ENCODE peak calls at places on chromosomes 1 and 21, in eight cellular contexts. C, V, Y, A, L, Q, J and O are unnamed samples.

GRCh38 chr21:29360799-29361765 is 62.4 kb downstream of the BACH1 start:
- DNase-seq in Q (no peak), C (no peak), L (peak; percentile 65), J (no peak), V (no peak), A (no peak), Y (no peak), O (no peak)

GRCh38 chr1:216464489-216464888 is 41.2 kb upstream of the USH2A start:
- DNase-seq in V (no peak), C (no peak), J (peak; percentile 88), Y (peak; percentile 95), L (no peak), Q (peak; percentile 73), A (no peak), O (no peak)

GRCh38 chr1:85799734-85800133 is 91.5 kb upstream of the ZNHIT6 start:
- DNase-seq in V (no peak), C (no peak), L (no peak), Q (no peak), A (no peak), J (no peak), Y (no peak), O (no peak)

GRCh38 chr1:206479164-206480125 is 9.2 kb downstream of the IKBKE start:
- DNase-seq in Q (peak; percentile 80), C (peak; percentile 70), V (peak; percentile 91), A (peak; percentile 46), Y (peak; percentile 67), L (peak; percentile 64), J (peak; percentile 59), O (no peak)

GRCh38 chr1:221478050-221478949 is 263.6 kb downstream of the DUSP10 start:
- DNase-seq in J (peak; percentile 66), A (peak; percentile 16), Q (peak; percentile 94), L (peak; percentile 14), V (peak; percentile 34), Y (peak; percentile 88), C (peak; percentile 33), O (no peak)

GRCh38 chr21:26834181-26834945 is 10.8 kb downstream of the ADAMTS1 start:
- DNase-seq in A (no peak), Y (no peak), J (no peak), Q (peak; percentile 54), L (no peak), V (no peak), C (no peak), O (no peak)

GRCh38 chr1:71509051-71509595 is 428.3 kb upstream of the ZRANB2 start:
- DNase-seq in V (no peak), C (no peak), A (no peak), Q (no peak), J (no peak), Y (peak; percentile 2), L (no peak), O (no peak)

GRCh38 chr1:57404914-57405313 is 18.9 kb downstream of the DAB1 start:
- DNase-seq in Q (peak; percentile 3), C (no peak), V (no peak), A (no peak), Y (peak; percentile 21), J (no peak), L (no peak), O (no peak)

GRCh38 chr1:247482747-247483146 is 24.8 kb upstream of the OR2B11 start:
- DNase-seq in Q (peak; percentile 52), V (no peak), J (no peak), A (no peak), Y (no peak), C (no peak), L (no peak), O (no peak)

GRCh38 chr1:109838838-109839240 is 71.8 kb upstream of the CSF1 start:
- DNase-seq in J (no peak), Y (peak; percentile 69), V (no peak), A (no peak), L (no peak), C (no peak), Q (peak; percentile 77), O (no peak)

GRCh38 chr1:7267493-7267892 is 482.2 kb downstream of the CAMTA1 start:
- DNase-seq in Y (peak; percentile 59), Q (peak; percentile 42), V (no peak), L (no peak), C (no peak), J (peak; percentile 57), A (no peak), O (no peak)

GRCh38 chr1:87867631-87868030 is 539.0 kb downstream of the LMO4 start:
- DNase-seq in V (no peak), A (no peak), L (no peak), J (no peak), C (no peak), Y (peak; percentile 48), Q (peak; percentile 79), O (no peak)

GRCh38 chr1:52002038-52002917 is 11.8 kb upstream of the RAB3B start:
- DNase-seq in A (no peak), V (peak; percentile 82), Y (peak; percentile 85), C (peak; percentile 37), J (peak; percentile 84), L (peak; percentile 83), Q (peak; percentile 88), O (no peak)

GRCh38 chr1:27832762-27833161 is 2.2 kb downstream of the PPP1R8 start:
- DNase-seq in A (no peak), C (no peak), Q (peak; percentile 83), Y (peak; percentile 85), V (no peak), J (no peak), L (no peak), O (no peak)

GRCh38 chr1:206909167-206909882 is 12.1 kb downstream of the IL24 start:
- DNase-seq in Q (peak; percentile 53), L (peak; percentile 74), C (peak; percentile 76), A (no peak), Y (no peak), J (no peak), V (peak; percentile 73), O (peak; percentile 95)

GRCh38 chr21:42146821-42147220 is 72.1 kb upstream of the ABCG1 start:
- DNase-seq in Q (no peak), C (no peak), V (no peak), A (no peak), J (no peak), Y (no peak), L (no peak), O (peak; percentile 63)

GRCh38 chr1:180994262-180994661 is 28.4 kb downstream of the STX6 start:
- DNase-seq in Q (peak; percentile 24), L (no peak), V (no peak), Y (no peak), J (no peak), C (no peak), A (no peak), O (no peak)

GRCh38 chr1:3249236-3249845 is 180.3 kb downstream of the PRDM16 start:
- DNase-seq in A (no peak), V (no peak), Q (no peak), L (peak; percentile 29), Y (no peak), J (no peak), C (no peak), O (no peak)
- H3K27ac ChIP-seq in A (no peak overlapping the region), V (no peak overlapping the region), Q (no peak overlapping the region), L (peak overlapping the region; percentile 99), Y (no peak overlapping the region), J (no peak overlapping the region), C (no peak overlapping the region), O (no peak overlapping the region)

DNA sequence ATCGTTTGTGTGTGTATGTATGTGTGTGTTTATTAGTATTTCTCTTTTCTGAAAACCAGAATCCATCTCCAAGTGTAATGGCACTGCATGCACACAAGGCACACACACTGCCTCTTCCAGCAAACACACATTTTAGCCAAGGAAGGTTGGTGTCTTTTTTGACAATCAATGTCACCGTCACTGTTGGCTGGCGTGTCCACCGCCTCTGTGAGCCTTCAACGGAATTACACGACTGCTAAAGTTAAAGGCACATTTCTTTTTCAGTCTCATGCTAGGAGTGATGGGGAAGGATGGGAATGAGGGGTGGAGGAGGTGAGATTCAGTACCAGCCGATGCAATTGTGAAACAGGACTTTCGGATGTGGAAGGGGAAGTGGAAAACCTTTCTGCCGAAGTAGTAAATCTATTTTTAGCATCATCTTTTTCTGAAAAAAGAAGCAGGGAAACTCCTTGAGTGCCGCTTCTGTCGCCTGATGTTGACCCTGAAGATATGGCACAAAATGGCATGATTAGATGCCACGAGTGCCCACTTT is 1.4 kb downstream of the ELAVL4 start:
- DNase-seq in C (no peak), V (no peak), Y (no peak), A (no peak), L (no peak), Q (no peak), J (no peak), O (no peak)
- H3K4me3 ChIP-seq in C (no peak overlapping the region), V (no peak overlapping the region), Y (no peak overlapping the region), A (peak overlapping the region; percentile 17), L (no peak overlapping the region), Q (no peak overlapping the region), J (no peak overlapping the region), O (no peak overlapping the region)

GRCh38 chr1:46521417-46521816 is 30.0 kb downstream of the KNCN start:
- DNase-seq in L (no peak), Y (no peak), V (no peak), J (no peak), A (no peak), C (no peak), Q (no peak), O (no peak)

GRCh38 chr1:46523556-46524443 is 27.6 kb downstream of the KNCN start:
- DNase-seq in Q (no peak), J (no peak), A (no peak), C (no peak), V (no peak), L (no peak), Y (no peak), O (no peak)

GRCh38 chr1:46520063-46520911 is 30.7 kb downstream of the DMBX1 start:
- DNase-seq in J (peak; percentile 27), Q (peak; percentile 91), Y (peak; percentile 90), A (no peak), C (no peak), V (peak; percentile 64), L (no peak), O (peak; percentile 76)

GRCh38 chr1:46522969-46523320 is 28.5 kb downstream of the KNCN start:
- DNase-seq in A (no peak), C (no peak), J (no peak), Q (no peak), Y (no peak), V (no peak), L (no peak), O (no peak)

DNA sequence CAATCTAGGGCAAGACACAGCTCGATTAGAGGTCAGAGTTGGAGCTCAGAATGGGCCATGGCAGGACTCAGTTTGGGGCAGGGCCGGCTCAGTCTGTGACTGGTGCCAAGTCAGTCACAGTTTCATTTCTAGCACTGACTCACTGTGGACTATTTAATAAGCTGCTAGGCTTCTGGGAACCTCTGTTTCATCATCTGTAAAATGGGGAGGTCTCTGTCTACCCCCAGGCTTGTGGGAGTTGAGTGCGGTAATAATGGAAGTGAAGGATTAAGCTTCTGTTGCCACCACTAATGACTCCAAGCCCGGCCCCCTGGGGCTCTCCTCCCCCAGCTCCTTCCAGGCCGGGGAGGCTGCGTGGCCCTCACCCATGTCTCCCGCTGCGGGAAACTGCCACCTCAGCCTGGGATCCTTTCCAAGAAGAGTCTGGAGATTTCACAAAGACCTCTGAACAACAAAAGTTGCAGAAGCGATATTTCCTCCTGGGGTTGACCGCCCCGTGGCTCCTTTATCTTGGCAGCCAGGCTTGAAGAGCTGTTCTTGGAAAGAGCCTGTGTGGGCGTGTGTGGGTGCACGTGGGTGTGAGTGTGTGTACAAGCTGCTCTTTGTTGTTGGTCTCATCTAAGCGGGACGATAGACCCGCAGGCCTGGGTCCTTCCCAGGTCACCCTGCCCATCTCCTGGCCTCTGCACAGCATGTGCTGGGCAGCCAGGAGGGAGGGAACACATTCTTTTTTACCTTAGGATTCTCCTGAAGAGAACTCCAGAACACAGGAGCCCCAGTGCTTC is 29.1 kb downstream of the KNCN start:
- DNase-seq in J (no peak), A (no peak), L (peak; percentile 37), Q (peak; percentile 91), Y (peak; percentile 82), C (peak; percentile 30), V (no peak), O (peak; percentile 82)
- H3K27ac ChIP-seq in J (peak overlapping the region; percentile 21), A (no peak overlapping the region), L (no peak overlapping the region), Q (peak overlapping the region; percentile 69), Y (no peak overlapping the region), C (no peak overlapping the region), V (peak overlapping the region; percentile 85), O (peak overlapping the region; percentile 24)

GRCh38 chr1:25435315-25436103 is 4.8 kb downstream of the MACO1 start:
- DNase-seq in Y (no peak), C (no peak), V (no peak), A (no peak), J (no peak), L (no peak), Q (no peak), O (no peak)
- H3K4me3 ChIP-seq in Y (no peak overlapping the region), C (no peak overlapping the region), V (no peak overlapping the region), A (no peak overlapping the region), J (no peak overlapping the region), L (no peak overlapping the region), Q (no peak overlapping the region), O (no peak overlapping the region)